ENCODE peak calls at places on chromosomes 7 and 10, in six cellular contexts. A is NAMALWA; L is activated CD4-positive, CD25-positive, alpha-beta regulatory T cell; T is heart right ventricle; R is CD4-positive, alpha-beta memory T cell; K is amniotic stem cell. M is an unnamed sample.

GRCh38 chr10:71742301-71743098 is 22.9 kb upstream of the C10orf105 start:
- DNase-seq in L (no peak), A (no peak), R (peak), T (no peak), K (no peak), M (no peak)

GRCh38 chr10:59234194-59234593 is 57.8 kb downstream of the PHYHIPL start:
- DNase-seq in L (no peak), T (no peak), K (no peak), A (no peak), R (no peak), M (no peak)

GRCh38 chr7:50921114-50921513 is 138.4 kb upstream of the GRB10 start:
- DNase-seq in A (no peak), K (no peak), R (no peak), T (no peak), L (no peak), M (no peak)

GRCh38 chr10:34372509-34372908 is 442.6 kb downstream of the PARD3 start:
- DNase-seq in R (no peak), K (no peak), L (no peak), A (no peak), T (no peak), M (no peak)

GRCh38 chr7:38820571-38820970 is 88.4 kb downstream of the VPS41 start:
- DNase-seq in A (no peak), L (no peak), R (no peak), K (no peak), T (no peak), M (no peak)

GRCh38 chr7:66255533-66256100 is 50.5 kb downstream of the TPST1 start:
- DNase-seq in K (no peak), R (no peak), A (no peak), T (no peak), L (no peak), M (no peak)

GRCh38 chr7:113267885-113268284 is 149.5 kb upstream of the SMIM30 start:
- DNase-seq in T (no peak), L (no peak), A (no peak), K (no peak), R (no peak), M (no peak)

GRCh38 chr10:72044417-72045041 is 43.8 kb downstream of the SPOCK2 start:
- DNase-seq in K (no peak), T (peak), L (no peak), A (no peak), R (no peak), M (no peak)

GRCh38 chr10:71210031-71210871 is 2.1 kb upstream of the UNC5B start:
- DNase-seq in A (no peak), L (no peak), T (no peak), R (no peak), K (no peak), M (no peak)

GRCh38 chr10:79202188-79203013 is 133.6 kb downstream of the ZMIZ1 start:
- DNase-seq in L (no peak), K (no peak), T (peak), R (no peak), A (peak), M (peak)

GRCh38 chr10:97319671-97320479 is 804 bp downstream of the FRAT1 start:
- DNase-seq in A (peak), R (peak), T (peak), L (peak), K (no peak), M (peak)

GRCh38 chr7:749121-749520 is 22.0 kb upstream of the PRKAR1B start:
- DNase-seq in L (no peak), A (no peak), R (no peak), T (no peak), K (no peak), M (no peak)

GRCh38 chr7:45575501-45576248 is 1.5 kb downstream of the ADCY1 start:
- DNase-seq in T (no peak), R (no peak), A (no peak), L (no peak), K (no peak), M (no peak)

GRCh38 chr10:89699581-89700064 is 1.8 kb upstream of the KIF20B start:
- DNase-seq in A (no peak), L (no peak), K (no peak), R (no peak), T (no peak), M (no peak)

GRCh38 chr7:76397409-76398183 is 11.9 kb downstream of the SSC4D start:
- DNase-seq in L (peak), A (no peak), R (peak), K (no peak), T (peak), M (peak)

GRCh38 chr10:74282853-74283205 is 131.8 kb downstream of the ADK start:
- DNase-seq in L (no peak), T (no peak), A (no peak), K (peak), R (no peak), M (no peak)

GRCh38 chr7:157271991-157272324 is 64.8 kb upstream of the DNAJB6 start:
- DNase-seq in K (peak), L (no peak), R (no peak), T (no peak), A (no peak), M (peak)

GRCh38 chr10:91745086-91745831 is 53.0 kb upstream of the TNKS2 start:
- DNase-seq in R (no peak), L (no peak), A (no peak), T (no peak), K (no peak), M (no peak)

GRCh38 chr10:95246582-95247051 is 44.2 kb downstream of the PDLIM1 start:
- DNase-seq in A (peak), R (peak), K (peak), T (peak), L (peak), M (peak)

GRCh38 chr10:72105098-72105475 is 16.7 kb upstream of the SPOCK2 start:
- DNase-seq in K (no peak), T (no peak), R (no peak), L (no peak), A (no peak), M (no peak)

GRCh38 chr7:7512861-7513597 is 22.6 kb downstream of the COL28A1 start:
- DNase-seq in A (no peak), R (no peak), K (no peak), T (no peak), L (no peak), M (no peak)

GRCh38 chr10:126216221-126216701 is 172.0 kb downstream of the ADAM12 start:
- DNase-seq in R (no peak), A (no peak), T (no peak), K (no peak), L (no peak), M (no peak)

GRCh38 chr7:125256446-125256845 is 326.8 kb upstream of the POT1 start:
- DNase-seq in T (no peak), A (no peak), L (no peak), K (no peak), R (no peak), M (no peak)

GRCh38 chr10:77700086-77700485 is 62.5 kb upstream of the KCNMA1 start:
- DNase-seq in R (no peak), A (no peak), K (no peak), T (no peak), L (no peak), M (no peak)

GRCh38 chr7:56062382-56062781 is 1.7 kb upstream of the SUMF2 start:
- DNase-seq in K (peak), R (no peak), T (no peak), A (no peak), L (no peak), M (no peak)

GRCh38 chr7:100735730-100736129 is 2.3 kb downstream of the ZAN start:
- DNase-seq in A (no peak), L (no peak), R (no peak), T (no peak), K (no peak), M (no peak)

GRCh38 chr10:32153252-32153651 is 97.0 kb upstream of the KIF5B start:
- DNase-seq in L (no peak), R (no peak), A (no peak), K (no peak), T (no peak), M (no peak)

GRCh38 chr10:50552771-50553535 is 70.8 kb downstream of the SGMS1 start:
- DNase-seq in A (peak), R (peak), T (no peak), L (no peak), K (no peak), M (no peak)

GRCh38 chr10:90592903-90593302 is 264.9 kb downstream of the HTR7 start:
- DNase-seq in K (peak), L (no peak), A (peak), T (peak), R (no peak), M (peak)

GRCh38 chr7:108122181-108122580 is 8.0 kb downstream of the LAMB4 start:
- DNase-seq in A (no peak), L (no peak), K (no peak), T (no peak), R (no peak), M (no peak)

GRCh38 chr7:104415700-104416099 is 87.3 kb downstream of the LHFPL3 start:
- DNase-seq in T (no peak), R (no peak), A (peak), K (no peak), L (no peak), M (no peak)

GRCh38 chr10:123821136-123821535 is 70.5 kb downstream of the CPXM2 start:
- DNase-seq in L (no peak), K (peak), R (no peak), T (no peak), A (no peak), M (no peak)

GRCh38 chr7:70694357-70694908 is 437.5 kb upstream of the GALNT17 start:
- DNase-seq in K (no peak), R (no peak), T (peak), A (peak), L (no peak), M (peak)